ENCODE peak calls at places on chromosomes 4 and X, in five cellular contexts. L is upper lobe of left lung, J is K562, C is HepG2, D is GM12878. E is an unnamed sample.

GRCh38 chr4:128718793-128719192 is 90.7 kb upstream of the JADE1 start:
- ATAC-seq in L (no peak), J (no peak), C (no peak), D (no peak), E (peak)

GRCh38 chrX:153778684-153779101 is 2.1 kb upstream of the SRPK3 start:
- ATAC-seq in L (no peak), J (peak), C (no peak), D (peak), E (no peak)

GRCh38 chr4:178174756-178175155 is 732.5 kb upstream of the AGA start:
- ATAC-seq in L (no peak), J (no peak), C (no peak), D (no peak), E (no peak)

GRCh38 chrX:101220881-101221280 is 1.3 kb downstream of the DRP2 start:
- ATAC-seq in L (no peak), J (no peak), C (no peak), D (no peak), E (no peak)

GRCh38 chr4:183840311-183840710 is 64.8 kb upstream of the STOX2 start:
- ATAC-seq in L (no peak), J (peak), C (peak), D (peak), E (no peak)

GRCh38 chrX:1609759-1610158 is 5.1 kb upstream of the ASMT start:
- ATAC-seq in L (no peak), J (peak), C (peak), D (peak), E (peak)

GRCh38 chrX:40975951-40976350 is 109.3 kb upstream of the USP9X start:
- ATAC-seq in L (no peak), J (no peak), C (no peak), D (no peak), E (no peak)

GRCh38 chrX:11908371-11908770 is 150.3 kb downstream of the MSL3 start:
- ATAC-seq in L (no peak), J (peak), C (peak), D (peak), E (no peak)

GRCh38 chrX:56762220-56762619 is 33.2 kb downstream of the NBDY start:
- ATAC-seq in L (no peak), J (no peak), C (no peak), D (peak), E (no peak)

GRCh38 chr4:146638801-146639351 is at the start of gene POU4F2:
- ATAC-seq in L (no peak), J (no peak), C (no peak), D (no peak), E (no peak)

GRCh38 chr4:4609622-4610334 is 67.9 kb upstream of the STX18 start:
- ATAC-seq in L (no peak), J (no peak), C (peak), D (no peak), E (no peak)

GRCh38 chr4:73734405-73735070 is 5.8 kb upstream of the CXCL8 start:
- ATAC-seq in L (no peak), J (no peak), C (no peak), D (no peak), E (no peak)

DNA sequence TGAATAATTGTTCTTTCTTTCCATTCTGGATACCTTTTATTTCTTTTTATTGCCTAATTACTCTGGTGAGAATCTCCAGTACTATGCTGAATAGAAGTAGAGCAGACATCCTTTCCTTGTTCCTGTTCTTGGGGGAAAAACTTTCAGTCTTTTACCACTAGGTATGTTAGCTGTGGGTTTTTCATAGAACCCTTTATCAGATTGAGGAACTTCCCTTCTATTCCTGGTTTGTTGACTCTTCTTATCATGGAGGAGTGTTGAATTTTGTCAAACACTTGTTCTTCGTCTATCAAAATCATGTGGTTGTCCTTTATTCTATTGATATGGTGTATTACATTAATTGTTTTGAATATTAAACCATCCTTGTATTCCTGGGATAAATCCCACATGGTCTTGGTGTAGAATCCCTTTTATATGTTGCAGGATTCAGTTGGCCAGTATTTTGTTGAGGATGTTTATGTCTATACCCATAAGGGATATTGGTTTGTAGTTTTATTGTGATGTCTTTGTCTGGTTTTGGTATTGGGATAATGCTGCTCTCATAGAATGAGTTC is 23.6 kb downstream of the SH3BP2 start:
- ATAC-seq in L (no peak), J (no peak), C (no peak), D (no peak), E (no peak)
- TF ChIP-seq POLR2AphosphoS5 in L (no peak), J (no peak), C (no peak), D (no peak), E (no peak)

GRCh38 chr4:181676546-181676945 is 566.7 kb upstream of the TENM3 start:
- ATAC-seq in L (no peak), J (no peak), C (no peak), D (no peak), E (no peak)
- TF ChIP-seq EP300 in L (no peak), J (no peak), C (no peak), D (no peak), E (no peak)

DNA sequence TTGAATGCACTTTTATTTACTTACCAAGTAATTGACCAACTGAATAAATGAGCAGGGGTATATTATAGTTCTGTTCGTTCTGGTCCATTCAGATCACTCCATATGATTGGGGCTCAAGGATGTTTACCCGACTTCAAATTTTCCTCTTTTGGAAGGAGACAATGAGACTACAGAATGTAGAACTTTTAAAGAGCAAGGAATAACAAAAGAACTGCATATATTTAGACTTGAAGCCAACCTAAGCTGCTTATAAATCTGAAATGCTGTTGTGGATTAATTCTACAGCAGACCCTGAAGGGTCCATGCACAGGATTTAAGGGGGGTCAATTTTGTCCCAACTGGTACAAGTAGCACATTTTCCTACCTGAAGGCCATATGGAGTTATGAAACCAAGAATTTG is 610.8 kb downstream of the RAB28 start:
- ATAC-seq in L (no peak), J (no peak), C (no peak), D (no peak), E (no peak)
- TF ChIP-seq POLR2AphosphoS5 in L (no peak), J (no peak), C (no peak), D (no peak), E (no peak)

GRCh38 chr4:72569719-72570235 is 756 bp upstream of the ADAMTS3 start:
- ATAC-seq in L (no peak), J (peak), C (no peak), D (no peak), E (no peak)
- TF ChIP-seq EP300 in L (peak), J (peak), C (no peak), D (no peak), E (no peak)

GRCh38 chr4:40621229-40621591 is 8.5 kb downstream of the RBM47 start:
- ATAC-seq in L (no peak), J (no peak), C (no peak), D (peak), E (no peak)

GRCh38 chr4:40621592-40622512 is 7.8 kb downstream of the RBM47 start:
- ATAC-seq in L (peak), J (peak), C (peak), D (peak), E (peak)

GRCh38 chr4:40619600-40619999 is 10.1 kb downstream of the RBM47 start:
- ATAC-seq in L (no peak), J (no peak), C (no peak), D (no peak), E (no peak)

GRCh38 chr4:40623707-40624106 is 6.0 kb downstream of the RBM47 start:
- ATAC-seq in L (no peak), J (no peak), C (no peak), D (no peak), E (no peak)

DNA sequence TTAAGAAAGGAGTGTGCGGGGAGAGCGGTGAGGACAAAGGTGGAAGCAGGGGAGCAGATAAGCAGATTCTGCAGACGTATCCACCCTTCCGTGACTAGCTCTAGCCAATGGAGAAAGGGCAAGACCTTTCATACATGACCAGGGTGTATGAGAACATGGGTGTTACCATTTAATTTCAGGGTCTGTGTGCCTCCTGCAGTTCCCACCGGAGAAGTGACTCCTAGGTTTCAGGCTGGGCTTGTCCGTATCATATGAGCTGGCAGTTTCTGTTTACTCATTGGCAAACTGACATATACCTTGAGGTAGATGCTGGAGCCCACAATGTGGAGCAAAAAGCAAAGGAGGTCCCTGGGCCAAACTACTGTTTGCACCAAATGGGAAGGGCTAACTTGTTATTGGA is 6.8 kb downstream of the RBM47 start:
- ATAC-seq in L (no peak), J (peak), C (no peak), D (peak), E (no peak)
- TF ChIP-seq POLR2AphosphoS5 in L (no peak), J (no peak), C (no peak), D (no peak), E (no peak)

DNA sequence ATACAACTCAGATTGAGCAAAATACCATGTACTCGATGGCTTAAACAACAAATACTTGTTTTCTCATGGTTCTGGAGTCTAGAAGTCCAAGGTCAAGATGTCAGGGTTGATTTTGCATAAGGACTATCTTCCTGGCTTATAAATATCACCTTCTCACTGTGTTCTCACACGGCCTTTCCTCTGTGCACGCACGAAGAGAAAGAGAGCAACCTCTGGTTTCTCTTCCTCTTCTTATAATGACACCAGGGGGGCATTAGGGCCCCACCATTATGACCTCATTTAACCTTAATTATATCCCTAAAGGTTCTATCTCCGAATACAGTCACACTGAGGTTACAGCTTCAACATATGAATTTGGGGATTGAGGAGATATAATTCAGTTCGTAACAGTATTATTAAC is 504.0 kb downstream of the MAGEE1 start:
- ATAC-seq in L (no peak), J (no peak), C (no peak), D (peak), E (no peak)
- TF ChIP-seq EP300 in L (no peak), J (no peak), C (no peak), D (no peak), E (no peak)

DNA sequence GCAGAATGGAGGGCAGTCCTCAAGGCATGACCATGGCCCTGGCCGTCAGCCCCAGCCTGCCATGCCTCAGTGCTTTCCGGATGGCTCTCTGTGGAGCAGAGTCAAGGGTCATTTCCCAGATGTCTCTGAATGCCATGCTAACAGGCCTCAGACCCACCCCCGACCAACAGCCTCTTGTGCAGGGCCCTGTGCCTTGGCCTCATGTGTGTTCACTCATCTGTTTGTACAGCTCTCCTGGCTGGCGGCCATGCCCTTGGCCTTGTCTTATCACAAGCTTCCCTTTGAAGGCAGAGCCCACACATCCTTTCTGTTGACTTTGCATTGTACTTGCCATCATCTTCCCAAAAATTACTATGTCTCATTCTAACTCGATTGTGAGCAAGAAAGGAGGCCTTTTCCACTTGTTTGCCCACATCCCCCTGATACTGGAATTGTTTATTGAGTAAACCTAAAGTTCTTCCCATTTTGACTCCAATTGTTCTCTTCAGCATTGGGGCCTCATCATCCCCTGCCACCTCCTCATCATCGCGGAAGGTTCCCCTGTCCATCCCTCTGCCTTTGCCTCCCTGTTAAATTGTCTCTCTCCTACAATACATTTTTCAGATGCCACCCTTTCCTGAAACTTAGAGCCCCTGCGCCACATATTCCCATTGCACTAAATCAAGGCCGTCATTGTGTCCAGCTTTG is 6.3 kb downstream of the CA5B start:
- ATAC-seq in L (no peak), J (peak), C (peak), D (no peak), E (no peak)
- TF ChIP-seq POLR2AphosphoS5 in L (no peak), J (no peak), C (no peak), D (no peak), E (no peak)

DNA sequence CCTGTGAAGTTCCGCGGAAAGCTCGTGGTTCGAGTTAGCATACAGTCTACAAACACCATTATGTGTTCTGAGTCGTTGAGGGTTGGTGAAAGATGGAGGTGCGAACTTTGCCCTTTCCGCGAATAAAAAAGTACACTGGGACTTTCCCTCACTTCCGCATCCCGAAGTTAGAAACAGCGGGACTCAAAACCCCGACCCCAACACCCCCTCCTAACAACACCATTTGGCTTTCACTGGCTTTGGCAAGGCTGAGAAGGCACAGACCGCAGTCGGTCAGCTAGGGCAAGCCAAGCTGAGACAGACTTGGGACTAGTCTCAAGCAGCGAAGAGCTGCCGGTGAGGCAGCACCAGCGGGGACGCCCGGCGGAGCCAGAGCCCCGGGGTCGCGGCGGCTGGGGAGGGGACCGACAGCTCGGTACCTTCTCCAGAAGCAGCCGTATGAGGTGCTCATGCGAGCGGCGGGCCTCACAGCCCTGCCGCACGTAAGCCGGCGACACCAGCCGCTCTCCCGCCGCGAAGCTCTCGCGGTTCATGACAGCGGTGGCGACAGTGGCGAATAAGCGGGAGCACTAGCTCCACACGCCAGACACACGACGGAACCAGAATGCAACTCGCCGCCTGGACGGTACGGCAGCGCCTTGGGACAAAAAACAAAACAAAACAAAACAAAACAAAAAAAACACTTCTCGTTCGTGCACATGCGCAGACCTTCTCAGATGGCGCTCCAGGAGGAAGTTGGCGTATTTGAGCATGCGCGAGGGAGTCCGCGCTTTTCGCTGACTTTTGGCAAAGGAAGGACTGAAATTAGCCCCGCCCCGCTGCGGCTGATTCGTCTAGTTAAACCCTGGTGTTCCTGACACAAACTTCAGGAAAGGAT is at the start of gene SEPSECS:
- ATAC-seq in L (peak), J (peak), C (peak), D (peak), E (peak)
- TF ChIP-seq EP300 in L (no peak), J (no peak), C (no peak), D (no peak), E (no peak)

GRCh38 chr4:38179690-38180299 is 219.6 kb downstream of the PTTG2 start:
- ATAC-seq in L (peak), J (peak), C (peak), D (peak), E (peak)
- TF ChIP-seq POLR2AphosphoS5 in L (no peak), J (no peak), C (no peak), D (no peak), E (peak)

E was measured in gastroesophageal sphincter.